ENCODE peak calls at places on chromosomes 11 and 22, in seven cellular contexts. One of them, this sample, is unnamed.

GRCh38 chr11:17634776-17635550 is 84.4 kb upstream of the MYOD1 start:
- DNase-seq in Panc1: no peak
- DNase-seq in dorsolateral prefrontal cortex: no peak
- DNase-seq in AG04450: no peak
- DNase-seq in stimulated activated CD4-positive, alpha-beta T cell treated with anti-CD3 and anti-CD28 coated beads, Interleukin-15, amount 100 ng/mL, for 1 hour: no peak
- DNase-seq in NCI-H460: no peak
- DNase-seq in PC-3: no peak
- DNase-seq in this sample: no peak

GRCh38 chr11:35177370-35177769 is 38.4 kb downstream of the CD44 start:
- DNase-seq in dorsolateral prefrontal cortex: no peak
- DNase-seq in AG04450: no peak
- DNase-seq in stimulated activated CD4-positive, alpha-beta T cell treated with anti-CD3 and anti-CD28 coated beads, Interleukin-15, amount 100 ng/mL, for 1 hour: no peak
- DNase-seq in NCI-H460: no peak
- DNase-seq in PC-3: no peak
- DNase-seq in Panc1: no peak
- DNase-seq in this sample: no peak

GRCh38 chr22:23752750-23753149 is 1.5 kb downstream of the VPREB3 start:
- DNase-seq in NCI-H460: no peak
- DNase-seq in stimulated activated CD4-positive, alpha-beta T cell treated with anti-CD3 and anti-CD28 coated beads, Interleukin-15, amount 100 ng/mL, for 1 hour: no peak
- DNase-seq in AG04450: no peak
- DNase-seq in dorsolateral prefrontal cortex: no peak
- DNase-seq in Panc1: no peak
- DNase-seq in PC-3: no peak
- DNase-seq in this sample: no peak

GRCh38 chr11:46296520-46297448 is 19.3 kb downstream of the CREB3L1 start:
- DNase-seq in Panc1: no peak
- DNase-seq in AG04450: peak; percentile 92
- DNase-seq in NCI-H460: no peak
- DNase-seq in stimulated activated CD4-positive, alpha-beta T cell treated with anti-CD3 and anti-CD28 coated beads, Interleukin-15, amount 100 ng/mL, for 1 hour: no peak
- DNase-seq in PC-3: peak; percentile 19
- DNase-seq in dorsolateral prefrontal cortex: no peak
- DNase-seq in this sample: no peak

GRCh38 chr11:66118847-66119246 is 48.8 kb downstream of the PACS1 start:
- DNase-seq in Panc1: no peak
- DNase-seq in dorsolateral prefrontal cortex: no peak
- DNase-seq in PC-3: no peak
- DNase-seq in stimulated activated CD4-positive, alpha-beta T cell treated with anti-CD3 and anti-CD28 coated beads, Interleukin-15, amount 100 ng/mL, for 1 hour: no peak
- DNase-seq in NCI-H460: no peak
- DNase-seq in AG04450: no peak
- DNase-seq in this sample: no peak

GRCh38 chr11:68524681-68525080 is 64.1 kb downstream of the PPP6R3 start:
- DNase-seq in Panc1: no peak
- DNase-seq in dorsolateral prefrontal cortex: no peak
- DNase-seq in AG04450: no peak
- DNase-seq in PC-3: no peak
- DNase-seq in stimulated activated CD4-positive, alpha-beta T cell treated with anti-CD3 and anti-CD28 coated beads, Interleukin-15, amount 100 ng/mL, for 1 hour: no peak
- DNase-seq in NCI-H460: no peak
- DNase-seq in this sample: no peak

GRCh38 chr22:38258895-38259294 is 13.9 kb downstream of the TMEM184B start:
- DNase-seq in stimulated activated CD4-positive, alpha-beta T cell treated with anti-CD3 and anti-CD28 coated beads, Interleukin-15, amount 100 ng/mL, for 1 hour: no peak
- DNase-seq in NCI-H460: no peak
- DNase-seq in Panc1: no peak
- DNase-seq in AG04450: no peak
- DNase-seq in dorsolateral prefrontal cortex: no peak
- DNase-seq in PC-3: no peak
- DNase-seq in this sample: no peak

GRCh38 chr22:36239150-36239400 is 252 bp downstream of the APOL2 start:
- DNase-seq in dorsolateral prefrontal cortex: no peak
- DNase-seq in stimulated activated CD4-positive, alpha-beta T cell treated with anti-CD3 and anti-CD28 coated beads, Interleukin-15, amount 100 ng/mL, for 1 hour: no peak
- DNase-seq in AG04450: no peak
- DNase-seq in Panc1: no peak
- DNase-seq in PC-3: no peak
- DNase-seq in NCI-H460: no peak
- DNase-seq in this sample: no peak

GRCh38 chr11:47270331-47271271 is 668 bp downstream of the MADD start:
- DNase-seq in AG04450: no peak
- DNase-seq in PC-3: peak; percentile 49
- DNase-seq in NCI-H460: no peak
- DNase-seq in Panc1: no peak
- DNase-seq in stimulated activated CD4-positive, alpha-beta T cell treated with anti-CD3 and anti-CD28 coated beads, Interleukin-15, amount 100 ng/mL, for 1 hour: no peak
- DNase-seq in dorsolateral prefrontal cortex: peak; percentile 10
- DNase-seq in this sample: peak; percentile 54

GRCh38 chr22:25351631-25352293 is 132.3 kb downstream of the CRYBB2 start:
- DNase-seq in Panc1: no peak
- DNase-seq in stimulated activated CD4-positive, alpha-beta T cell treated with anti-CD3 and anti-CD28 coated beads, Interleukin-15, amount 100 ng/mL, for 1 hour: no peak
- DNase-seq in AG04450: no peak
- DNase-seq in PC-3: no peak
- DNase-seq in dorsolateral prefrontal cortex: peak; percentile 34
- DNase-seq in NCI-H460: no peak
- DNase-seq in this sample: no peak

GRCh38 chr11:75505966-75506692 is 19.6 kb downstream of the GDPD5 start:
- DNase-seq in dorsolateral prefrontal cortex: no peak
- DNase-seq in stimulated activated CD4-positive, alpha-beta T cell treated with anti-CD3 and anti-CD28 coated beads, Interleukin-15, amount 100 ng/mL, for 1 hour: no peak
- DNase-seq in Panc1: no peak
- DNase-seq in PC-3: no peak
- DNase-seq in NCI-H460: no peak
- DNase-seq in AG04450: no peak
- DNase-seq in this sample: no peak

GRCh38 chr11:120966840-120967239 is 57.1 kb upstream of the TBCEL start:
- DNase-seq in dorsolateral prefrontal cortex: no peak
- DNase-seq in stimulated activated CD4-positive, alpha-beta T cell treated with anti-CD3 and anti-CD28 coated beads, Interleukin-15, amount 100 ng/mL, for 1 hour: no peak
- DNase-seq in AG04450: no peak
- DNase-seq in NCI-H460: no peak
- DNase-seq in PC-3: no peak
- DNase-seq in Panc1: no peak
- DNase-seq in this sample: no peak

GRCh38 chr22:39306456-39307361 is 12.7 kb downstream of the RPL3 start:
- DNase-seq in Panc1: no peak
- DNase-seq in stimulated activated CD4-positive, alpha-beta T cell treated with anti-CD3 and anti-CD28 coated beads, Interleukin-15, amount 100 ng/mL, for 1 hour: peak; percentile 24
- DNase-seq in AG04450: no peak
- DNase-seq in PC-3: peak; percentile 35
- DNase-seq in NCI-H460: no peak
- DNase-seq in dorsolateral prefrontal cortex: no peak
- DNase-seq in this sample: no peak

GRCh38 chr11:126331286-126331685 is 24.2 kb upstream of the ST3GAL4 start:
- DNase-seq in stimulated activated CD4-positive, alpha-beta T cell treated with anti-CD3 and anti-CD28 coated beads, Interleukin-15, amount 100 ng/mL, for 1 hour: no peak
- DNase-seq in dorsolateral prefrontal cortex: no peak
- DNase-seq in NCI-H460: no peak
- DNase-seq in AG04450: no peak
- DNase-seq in Panc1: no peak
- DNase-seq in PC-3: no peak
- DNase-seq in this sample: no peak

GRCh38 chr11:134763030-134763388 is 351.0 kb upstream of the B3GAT1 start:
- DNase-seq in stimulated activated CD4-positive, alpha-beta T cell treated with anti-CD3 and anti-CD28 coated beads, Interleukin-15, amount 100 ng/mL, for 1 hour: no peak
- DNase-seq in Panc1: no peak
- DNase-seq in AG04450: no peak
- DNase-seq in PC-3: peak; percentile 62
- DNase-seq in dorsolateral prefrontal cortex: no peak
- DNase-seq in NCI-H460: no peak
- DNase-seq in this sample: no peak

This sample was measured in mammary epithelial cell.